ENCODE peak calls at places on chromosomes 16 and 17, in four cellular contexts. P is cardiac fibroblast; N is CD8-positive, alpha-beta T cell; L is IMR-90. Y is an unnamed sample.

GRCh38 chr17:63840591-63841349 is 1.7 kb downstream of the SMARCD2 start:
- DNase-seq in P (peak), N (no peak), L (peak), Y (peak)

GRCh38 chr17:50865060-50865867 is 890 bp downstream of the TOB1 start:
- DNase-seq in P (peak), N (peak), L (peak), Y (no peak)

GRCh38 chr16:27625050-27625697 is 75.2 kb downstream of the KATNIP start:
- DNase-seq in P (peak), N (no peak), L (peak), Y (no peak)

GRCh38 chr17:36591434-36592315 is at the start of gene DHRS11:
- DNase-seq in P (peak), N (peak), L (peak), Y (no peak)

GRCh38 chr17:41972571-41973411 is 6.2 kb downstream of the CNP start:
- DNase-seq in P (no peak), N (no peak), L (no peak), Y (no peak)

GRCh38 chr16:29147710-29148425 is 163.0 kb downstream of the LAT start:
- DNase-seq in P (no peak), N (no peak), L (no peak), Y (no peak)

GRCh38 chr16:31333686-31334649 is 21.0 kb upstream of the ITGAX start:
- DNase-seq in P (peak), N (no peak), L (peak), Y (no peak)

GRCh38 chr17:60330731-60331130 is 61.2 kb downstream of the USP32 start:
- DNase-seq in P (peak), N (no peak), L (peak), Y (no peak)

GRCh38 chr17:39653662-39654331 is 11.4 kb upstream of the TCAP start:
- DNase-seq in P (peak), N (peak), L (no peak), Y (no peak)

GRCh38 chr17:50375858-50376538 is 3.0 kb downstream of the EME1 start:
- DNase-seq in P (no peak), N (no peak), L (no peak), Y (no peak)

GRCh38 chr17:44002141-44002848 is 2.1 kb upstream of the NAGS start:
- DNase-seq in P (peak), N (no peak), L (peak), Y (no peak)

GRCh38 chr17:39462644-39463375 is 1.5 kb downstream of the CDK12 start:
- DNase-seq in P (no peak), N (no peak), L (peak), Y (no peak)

GRCh38 chr17:50550661-50551432 is 3.9 kb downstream of the SPATA20 start:
- DNase-seq in P (peak), N (no peak), L (peak), Y (peak)

GRCh38 chr16:87582221-87582965 is 19.9 kb upstream of the JPH3 start:
- DNase-seq in P (peak), N (no peak), L (peak), Y (no peak)

DNA sequence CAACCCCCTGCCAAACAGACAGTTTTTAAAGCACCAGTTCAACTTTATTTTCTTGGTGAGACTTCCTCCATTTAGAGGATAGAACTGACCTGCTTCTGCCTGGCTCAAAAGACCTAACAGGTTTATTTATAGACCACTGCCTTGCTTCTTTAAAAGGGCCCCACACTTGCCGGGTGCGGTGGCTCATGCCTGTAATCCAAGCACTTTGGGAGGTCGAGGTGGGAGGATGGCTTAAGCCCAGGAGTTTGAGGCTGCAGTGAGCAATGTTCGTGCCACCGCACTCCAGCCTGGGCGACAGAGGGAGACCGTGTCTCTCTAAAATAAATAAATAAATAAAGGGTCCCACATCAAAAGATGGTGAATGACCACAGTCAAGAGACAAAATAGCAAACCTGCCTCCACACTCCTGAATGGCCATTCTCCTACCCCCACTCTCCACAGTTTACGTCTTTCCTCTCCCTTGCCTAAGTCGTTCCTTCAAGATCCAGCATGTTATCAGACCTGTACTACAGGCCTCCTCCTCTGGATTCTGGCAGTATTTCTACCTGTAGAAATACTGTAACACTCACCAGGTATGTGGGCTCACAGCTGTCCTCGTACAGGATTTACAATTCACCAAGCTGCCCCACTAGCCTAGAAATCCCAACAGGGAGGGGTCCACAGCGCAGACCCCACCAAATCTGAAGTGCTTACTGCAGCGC is 95.6 kb downstream of the SMG6 start:
- DNase-seq in P (no peak), N (no peak), L (no peak), Y (no peak)
- H3K4me3 ChIP-seq in P (no peak), N (no peak), L (no peak), Y (no peak)

DNA sequence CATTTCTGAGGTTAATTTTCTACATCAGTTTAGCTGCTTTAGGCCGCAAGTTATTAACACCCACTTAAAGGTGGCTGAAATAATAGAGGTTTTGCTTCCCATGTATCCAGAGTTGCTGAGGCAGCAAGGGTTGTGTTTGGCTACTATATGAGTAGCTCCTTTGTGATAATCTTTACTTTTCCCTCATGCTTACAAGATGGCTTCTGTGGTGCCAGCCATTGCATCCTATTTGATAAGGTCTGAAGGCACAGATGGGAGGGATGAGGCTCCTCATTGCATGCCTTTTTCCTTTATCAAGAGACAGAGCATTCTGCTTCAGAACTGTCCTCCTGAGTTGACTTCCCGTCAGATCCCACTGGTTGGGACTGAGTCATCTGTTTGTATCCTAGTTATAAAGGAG is 340.2 kb downstream of the WWOX start:
- DNase-seq in P (no peak), N (no peak), L (no peak), Y (no peak)
- TF ChIP-seq CTCF in P (no peak), N (no peak), L (no peak), Y (no peak)

DNA sequence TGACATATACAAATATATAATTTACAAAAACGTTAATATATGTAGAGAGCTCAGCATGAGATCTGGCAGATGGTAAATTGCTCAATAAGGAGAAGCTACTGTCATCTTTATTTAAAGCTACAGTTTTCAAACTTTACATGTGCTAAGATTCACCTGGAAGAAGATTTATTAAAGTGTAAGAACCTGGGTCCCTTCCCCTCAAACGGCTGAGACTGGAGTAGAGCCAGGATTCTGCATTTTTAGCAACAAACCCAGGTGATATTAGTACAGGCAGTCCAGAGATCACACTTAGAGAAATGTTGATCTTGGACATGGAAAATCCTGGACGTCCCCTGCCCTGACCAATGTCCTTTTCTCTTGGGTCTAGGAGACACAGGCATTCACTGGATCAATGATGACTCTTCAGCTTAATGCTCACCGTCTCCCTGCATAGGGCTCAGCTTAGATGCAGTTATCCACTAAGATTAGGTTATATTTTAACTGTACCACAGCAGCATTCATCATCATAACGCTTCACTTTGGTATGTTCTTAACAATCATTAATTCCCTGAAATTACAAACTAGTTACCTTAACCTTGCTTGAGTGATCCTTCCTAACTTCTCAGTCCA is 20.4 kb downstream of the CDR2 start:
- DNase-seq in P (no peak), N (no peak), L (no peak), Y (no peak)
- H3K4me3 ChIP-seq in P (no peak), N (no peak), L (no peak), Y (no peak)

DNA sequence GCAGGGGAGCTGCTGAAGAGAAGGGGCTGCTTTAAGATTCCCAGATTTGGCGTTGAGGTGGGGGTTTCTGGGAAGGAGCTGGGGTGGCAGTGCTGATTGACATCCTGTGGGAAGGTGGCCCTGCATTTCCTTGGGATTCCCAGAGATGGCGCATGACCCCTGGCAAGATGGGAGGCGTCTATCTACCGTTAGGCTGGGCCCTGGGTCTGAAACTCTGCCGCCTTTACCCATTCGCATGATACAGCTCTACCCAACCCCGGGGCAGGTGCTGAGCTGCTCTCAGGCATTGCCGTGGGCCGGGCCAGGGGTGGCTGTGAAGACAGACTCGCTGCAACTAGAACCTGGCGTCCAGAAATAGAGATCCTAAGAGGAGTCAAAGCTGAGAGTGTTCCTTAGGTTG is 9.9 kb upstream of the MVD start:
- DNase-seq in P (no peak), N (no peak), L (no peak), Y (no peak)
- TF ChIP-seq CTCF in P (no peak), N (no peak), L (peak), Y (peak)

Y was measured in HFF-Myc.